ENCODE peak calls at places on chromosomes 6 and 20, in four cellular contexts. K, R, F and W are unnamed samples.

GRCh38 chr6:4703367-4703766 is 72.8 kb upstream of the CDYL start:
- DNase-seq in K (no peak), R (no peak), F (no peak), W (no peak)

GRCh38 chr20:7272512-7272911 is 505.0 kb downstream of the BMP2 start:
- DNase-seq in K (no peak), R (no peak), F (no peak), W (no peak)

GRCh38 chr6:16729183-16729696 is 32.0 kb downstream of the ATXN1 start:
- DNase-seq in K (peak), R (no peak), F (no peak), W (no peak)

GRCh38 chr6:85585741-85586140 is 7.9 kb downstream of the SNX14 start:
- DNase-seq in K (no peak), R (no peak), F (no peak), W (no peak)

GRCh38 chr6:30960907-30961673 is 20.3 kb downstream of the MUCL3 start:
- DNase-seq in K (no peak), R (no peak), F (no peak), W (no peak)

GRCh38 chr6:150697515-150697914 is 97.8 kb downstream of the PLEKHG1 start:
- DNase-seq in K (no peak), R (no peak), F (no peak), W (no peak)

GRCh38 chr6:166763606-166764472 is 136.8 kb upstream of the RPS6KA2 start:
- DNase-seq in K (no peak), R (no peak), F (no peak), W (no peak)

GRCh38 chr6:156995502-156995901 is 218.3 kb downstream of the ARID1B start:
- DNase-seq in K (no peak), R (no peak), F (no peak), W (no peak)

GRCh38 chr6:82353848-82354247 is 9.8 kb upstream of the TPBG start:
- DNase-seq in K (no peak), R (no peak), F (no peak), W (no peak)

GRCh38 chr6:38091626-38092025 is 272.1 kb downstream of the ZFAND3 start:
- DNase-seq in K (no peak), R (peak), F (no peak), W (no peak)

GRCh38 chr6:110233769-110234374 is 53.6 kb downstream of the CDC40 start:
- DNase-seq in K (no peak), R (no peak), F (no peak), W (no peak)

GRCh38 chr6:154920502-154921200 is 74.5 kb upstream of the TIAM2 start:
- DNase-seq in K (no peak), R (no peak), F (no peak), W (peak)

GRCh38 chr6:47581591-47581990 is 104.0 kb downstream of the CD2AP start:
- DNase-seq in K (no peak), R (no peak), F (no peak), W (no peak)

GRCh38 chr6:161891542-161891941 is 617.7 kb upstream of the AGPAT4 start:
- DNase-seq in K (no peak), R (no peak), F (no peak), W (no peak)

GRCh38 chr20:58246346-58246745 is 17.9 kb upstream of the ANKRD60 start:
- DNase-seq in K (no peak), R (no peak), F (peak), W (no peak)